ENCODE peak calls at places on chromosomes 1 and 21, in six cellular contexts. One of them, this sample, is unnamed.

GRCh38 chr1:170194451-170194850 is 48.7 kb downstream of the NTMT2 start:
- DNase-seq in lower leg skin: no peak
- DNase-seq in heart right ventricle: no peak
- DNase-seq in foreskin fibroblast: no peak
- DNase-seq in naive thymus-derived CD4-positive, alpha-beta T cell: no peak
- DNase-seq in pancreas: no peak
- DNase-seq in this sample: no peak

GRCh38 chr1:64823691-64824476 is 79.0 kb downstream of the RAVER2 start:
- DNase-seq in lower leg skin: no peak
- DNase-seq in naive thymus-derived CD4-positive, alpha-beta T cell: peak; percentile 52
- DNase-seq in heart right ventricle: peak; percentile 77
- DNase-seq in pancreas: peak; percentile 62
- DNase-seq in foreskin fibroblast: peak; percentile 58
- DNase-seq in this sample: peak; percentile 75

GRCh38 chr21:30434033-30434631 is 4.1 kb downstream of the KRTAP13-4 start:
- DNase-seq in pancreas: no peak
- DNase-seq in heart right ventricle: no peak
- DNase-seq in naive thymus-derived CD4-positive, alpha-beta T cell: no peak
- DNase-seq in lower leg skin: no peak
- DNase-seq in foreskin fibroblast: no peak
- DNase-seq in this sample: peak; percentile 26

GRCh38 chr1:84402060-84402459 is 3.8 kb downstream of the DNASE2B start:
- DNase-seq in pancreas: no peak
- DNase-seq in heart right ventricle: no peak
- DNase-seq in lower leg skin: no peak
- DNase-seq in naive thymus-derived CD4-positive, alpha-beta T cell: no peak
- DNase-seq in foreskin fibroblast: peak; percentile 19
- DNase-seq in this sample: no peak

GRCh38 chr1:76105269-76105850 is 30.8 kb downstream of the ST6GALNAC3 start:
- DNase-seq in foreskin fibroblast: no peak
- DNase-seq in heart right ventricle: no peak
- DNase-seq in naive thymus-derived CD4-positive, alpha-beta T cell: no peak
- DNase-seq in lower leg skin: no peak
- DNase-seq in pancreas: no peak
- DNase-seq in this sample: no peak

GRCh38 chr1:66809736-66810326 is 8.8 kb upstream of the INSL5 start:
- DNase-seq in lower leg skin: no peak
- DNase-seq in naive thymus-derived CD4-positive, alpha-beta T cell: no peak
- DNase-seq in foreskin fibroblast: peak; percentile 68
- DNase-seq in pancreas: no peak
- DNase-seq in heart right ventricle: no peak
- DNase-seq in this sample: no peak

GRCh38 chr1:225642177-225642576 is 10.7 kb downstream of the ENAH start:
- DNase-seq in naive thymus-derived CD4-positive, alpha-beta T cell: no peak
- DNase-seq in lower leg skin: no peak
- DNase-seq in heart right ventricle: no peak
- DNase-seq in pancreas: no peak
- DNase-seq in foreskin fibroblast: no peak
- DNase-seq in this sample: no peak

GRCh38 chr1:229336345-229336744 is 6.5 kb downstream of the CCSAP start:
- DNase-seq in foreskin fibroblast: no peak
- DNase-seq in lower leg skin: no peak
- DNase-seq in pancreas: no peak
- DNase-seq in heart right ventricle: no peak
- DNase-seq in naive thymus-derived CD4-positive, alpha-beta T cell: no peak
- DNase-seq in this sample: no peak

GRCh38 chr1:166174108-166174507 is 7.3 kb upstream of the FAM78B start:
- DNase-seq in foreskin fibroblast: no peak
- DNase-seq in pancreas: no peak
- DNase-seq in lower leg skin: no peak
- DNase-seq in heart right ventricle: peak; percentile 60
- DNase-seq in naive thymus-derived CD4-positive, alpha-beta T cell: no peak
- DNase-seq in this sample: peak; percentile 31

GRCh38 chr1:152112101-152112884 is 3.0 kb downstream of the TCHH start:
- DNase-seq in foreskin fibroblast: peak; percentile 16
- DNase-seq in lower leg skin: no peak
- DNase-seq in naive thymus-derived CD4-positive, alpha-beta T cell: no peak
- DNase-seq in pancreas: no peak
- DNase-seq in heart right ventricle: no peak
- DNase-seq in this sample: no peak

GRCh38 chr1:18954270-18955071 is 2.0 kb downstream of the IFFO2 start:
- DNase-seq in naive thymus-derived CD4-positive, alpha-beta T cell: no peak
- DNase-seq in pancreas: no peak
- DNase-seq in lower leg skin: no peak
- DNase-seq in foreskin fibroblast: no peak
- DNase-seq in heart right ventricle: no peak
- DNase-seq in this sample: no peak

GRCh38 chr1:236471653-236472052 is 52.1 kb upstream of the LGALS8 start:
- DNase-seq in heart right ventricle: no peak
- DNase-seq in lower leg skin: no peak
- DNase-seq in naive thymus-derived CD4-positive, alpha-beta T cell: no peak
- DNase-seq in foreskin fibroblast: no peak
- DNase-seq in pancreas: no peak
- DNase-seq in this sample: no peak

GRCh38 chr1:186374313-186375151 is 521 bp downstream of the TPR start:
- DNase-seq in pancreas: peak; percentile 13
- DNase-seq in foreskin fibroblast: peak; percentile 1
- DNase-seq in heart right ventricle: no peak
- DNase-seq in naive thymus-derived CD4-positive, alpha-beta T cell: peak; percentile 7
- DNase-seq in lower leg skin: no peak
- DNase-seq in this sample: peak; percentile 33

GRCh38 chr1:159207774-159208459 is 3.2 kb downstream of the ACKR1 start:
- DNase-seq in heart right ventricle: no peak
- DNase-seq in lower leg skin: no peak
- DNase-seq in foreskin fibroblast: no peak
- DNase-seq in pancreas: no peak
- DNase-seq in naive thymus-derived CD4-positive, alpha-beta T cell: no peak
- DNase-seq in this sample: no peak

GRCh38 chr1:173581384-173582078 is 21.3 kb downstream of the SLC9C2 start:
- DNase-seq in heart right ventricle: no peak
- DNase-seq in foreskin fibroblast: no peak
- DNase-seq in pancreas: no peak
- DNase-seq in lower leg skin: no peak
- DNase-seq in naive thymus-derived CD4-positive, alpha-beta T cell: no peak
- DNase-seq in this sample: no peak

GRCh38 chr1:234710381-234710780 is 100.4 kb upstream of the IRF2BP2 start:
- DNase-seq in lower leg skin: peak; percentile 67
- DNase-seq in heart right ventricle: no peak
- DNase-seq in pancreas: peak; percentile 14
- DNase-seq in naive thymus-derived CD4-positive, alpha-beta T cell: no peak
- DNase-seq in foreskin fibroblast: no peak
- DNase-seq in this sample: no peak

GRCh38 chr1:74420497-74420896 is 91.9 kb downstream of the LRRC53 start:
- DNase-seq in foreskin fibroblast: no peak
- DNase-seq in pancreas: no peak
- DNase-seq in lower leg skin: no peak
- DNase-seq in heart right ventricle: no peak
- DNase-seq in naive thymus-derived CD4-positive, alpha-beta T cell: no peak
- DNase-seq in this sample: no peak

GRCh38 chr1:160366731-160367515 is at the start of gene NHLH1:
- DNase-seq in naive thymus-derived CD4-positive, alpha-beta T cell: no peak
- DNase-seq in pancreas: no peak
- DNase-seq in foreskin fibroblast: no peak
- DNase-seq in heart right ventricle: no peak
- DNase-seq in lower leg skin: peak; percentile 72
- DNase-seq in this sample: no peak

GRCh38 chr1:174274452-174274851 is 115.1 kb downstream of the RABGAP1L start:
- DNase-seq in naive thymus-derived CD4-positive, alpha-beta T cell: no peak
- DNase-seq in pancreas: no peak
- DNase-seq in heart right ventricle: no peak
- DNase-seq in foreskin fibroblast: peak; percentile 4
- DNase-seq in lower leg skin: no peak
- DNase-seq in this sample: no peak

GRCh38 chr21:31911138-31911907 is 38.5 kb downstream of the HUNK start:
- DNase-seq in heart right ventricle: no peak
- DNase-seq in foreskin fibroblast: peak; percentile 41
- DNase-seq in naive thymus-derived CD4-positive, alpha-beta T cell: no peak
- DNase-seq in pancreas: no peak
- DNase-seq in lower leg skin: peak; percentile 80
- DNase-seq in this sample: no peak

GRCh38 chr1:109327285-109327684 is 20.5 kb upstream of the MYBPHL start:
- DNase-seq in pancreas: no peak
- DNase-seq in naive thymus-derived CD4-positive, alpha-beta T cell: no peak
- DNase-seq in heart right ventricle: no peak
- DNase-seq in lower leg skin: no peak
- DNase-seq in foreskin fibroblast: no peak
- DNase-seq in this sample: no peak

GRCh38 chr1:55640708-55641473 is 425.7 kb upstream of the USP24 start:
- DNase-seq in heart right ventricle: peak; percentile 69
- DNase-seq in foreskin fibroblast: peak; percentile 69
- DNase-seq in lower leg skin: peak; percentile 92
- DNase-seq in pancreas: peak; percentile 38
- DNase-seq in naive thymus-derived CD4-positive, alpha-beta T cell: peak; percentile 7
- DNase-seq in this sample: peak; percentile 72

GRCh38 chr1:5225687-5226389 is 571.4 kb downstream of the AJAP1 start:
- DNase-seq in naive thymus-derived CD4-positive, alpha-beta T cell: no peak
- DNase-seq in foreskin fibroblast: no peak
- DNase-seq in pancreas: no peak
- DNase-seq in lower leg skin: no peak
- DNase-seq in heart right ventricle: no peak
- DNase-seq in this sample: no peak

GRCh38 chr1:106921186-106921585 is 135.3 kb upstream of the PRMT6 start:
- DNase-seq in pancreas: no peak
- DNase-seq in foreskin fibroblast: no peak
- DNase-seq in heart right ventricle: no peak
- DNase-seq in naive thymus-derived CD4-positive, alpha-beta T cell: no peak
- DNase-seq in lower leg skin: no peak
- DNase-seq in this sample: no peak

GRCh38 chr1:229227298-229227919 is 43.5 kb upstream of the RAB4A start:
- DNase-seq in foreskin fibroblast: peak; percentile 38
- DNase-seq in pancreas: peak; percentile 78
- DNase-seq in heart right ventricle: peak; percentile 73
- DNase-seq in naive thymus-derived CD4-positive, alpha-beta T cell: peak; percentile 64
- DNase-seq in lower leg skin: peak; percentile 96
- DNase-seq in this sample: peak; percentile 88

GRCh38 chr1:218823291-218823900 is 350.3 kb upstream of the LYPLAL1 start:
- DNase-seq in foreskin fibroblast: peak; percentile 63
- DNase-seq in naive thymus-derived CD4-positive, alpha-beta T cell: no peak
- DNase-seq in heart right ventricle: no peak
- DNase-seq in pancreas: no peak
- DNase-seq in lower leg skin: no peak
- DNase-seq in this sample: no peak

GRCh38 chr1:43552813-43553212 is 22.1 kb downstream of the PTPRF start:
- DNase-seq in heart right ventricle: peak; percentile 57
- DNase-seq in naive thymus-derived CD4-positive, alpha-beta T cell: no peak
- DNase-seq in pancreas: peak; percentile 84
- DNase-seq in lower leg skin: no peak
- DNase-seq in foreskin fibroblast: no peak
- DNase-seq in this sample: peak; percentile 51

DNA sequence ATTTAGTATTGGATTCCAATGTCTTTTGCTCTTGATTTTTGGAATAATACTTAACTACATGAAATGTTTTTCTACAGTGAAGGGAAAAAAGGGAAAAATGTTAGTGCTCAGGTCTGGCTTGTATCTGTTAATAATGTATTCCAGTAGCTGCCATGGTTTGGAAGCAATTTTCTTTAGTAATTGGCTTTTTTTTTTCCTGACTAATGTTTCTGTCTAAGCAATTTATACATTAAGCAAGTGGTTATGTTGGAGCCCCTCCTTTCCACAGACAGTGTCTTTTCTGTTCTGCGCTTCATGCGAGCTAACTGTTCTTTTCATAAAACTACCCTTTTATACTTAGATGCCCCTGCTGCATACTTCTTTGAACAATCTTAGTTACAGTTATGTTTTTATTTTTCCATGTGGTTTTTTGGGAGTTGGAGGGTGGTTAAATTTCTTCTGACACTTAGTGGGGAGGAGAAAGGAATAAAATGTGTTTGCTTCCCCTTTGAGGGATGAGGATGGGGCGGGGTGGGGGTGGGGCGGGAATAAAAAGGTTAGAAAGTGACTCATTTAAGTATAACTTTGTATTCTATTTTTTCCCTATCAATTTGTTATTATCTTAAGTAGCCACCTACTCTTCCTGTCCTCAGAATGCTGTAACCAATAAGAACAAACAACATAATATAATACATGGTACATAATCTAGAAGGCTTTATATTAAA is 83.1 kb downstream of the CLIC4 start:
- DNase-seq in naive thymus-derived CD4-positive, alpha-beta T cell: no peak
- DNase-seq in pancreas: no peak
- DNase-seq in heart right ventricle: no peak
- DNase-seq in lower leg skin: no peak
- DNase-seq in foreskin fibroblast: no peak
- DNase-seq in this sample: no peak
- H3K4me3 ChIP-seq in naive thymus-derived CD4-positive, alpha-beta T cell: no peak overlapping the region
- H3K4me3 ChIP-seq in pancreas: no peak overlapping the region
- H3K4me3 ChIP-seq in heart right ventricle: no peak overlapping the region
- H3K4me3 ChIP-seq in lower leg skin: no peak overlapping the region
- H3K4me3 ChIP-seq in foreskin fibroblast: no peak overlapping the region
- H3K4me3 ChIP-seq in this sample: no peak overlapping the region

DNA sequence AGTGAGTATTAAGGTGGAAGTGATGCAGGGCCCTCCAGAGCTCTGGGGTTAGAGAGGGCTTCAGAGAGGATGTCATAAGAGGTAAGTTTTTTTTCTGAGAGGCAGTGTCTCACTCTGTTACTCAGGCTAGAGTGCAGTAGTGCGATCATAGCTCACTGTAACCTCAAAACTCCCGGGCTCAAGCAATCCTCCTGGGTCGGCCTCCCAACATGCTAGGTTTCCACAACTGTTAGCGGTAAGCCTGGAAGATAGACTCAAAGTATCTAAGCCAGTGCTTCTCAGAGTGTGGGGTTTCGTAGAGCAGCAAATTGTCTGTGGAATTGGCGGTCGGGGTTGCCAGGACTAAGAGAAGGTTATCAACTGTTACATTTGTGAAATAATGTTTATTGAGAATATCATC is 18.6 kb upstream of the IGSF3 start:
- DNase-seq in pancreas: no peak
- DNase-seq in heart right ventricle: no peak
- DNase-seq in foreskin fibroblast: no peak
- DNase-seq in lower leg skin: no peak
- DNase-seq in naive thymus-derived CD4-positive, alpha-beta T cell: no peak
- DNase-seq in this sample: no peak
- H3K4me3 ChIP-seq in pancreas: no peak overlapping the region
- H3K4me3 ChIP-seq in heart right ventricle: no peak overlapping the region
- H3K4me3 ChIP-seq in foreskin fibroblast: no peak overlapping the region
- H3K4me3 ChIP-seq in lower leg skin: no peak overlapping the region
- H3K4me3 ChIP-seq in naive thymus-derived CD4-positive, alpha-beta T cell: no peak overlapping the region
- H3K4me3 ChIP-seq in this sample: no peak overlapping the region

GRCh38 chr1:36023098-36023769 is 60.7 kb upstream of the TEKT2 start:
- DNase-seq in heart right ventricle: no peak
- DNase-seq in lower leg skin: no peak
- DNase-seq in foreskin fibroblast: no peak
- DNase-seq in pancreas: no peak
- DNase-seq in naive thymus-derived CD4-positive, alpha-beta T cell: no peak
- DNase-seq in this sample: no peak
- H3K4me3 ChIP-seq in heart right ventricle: no peak overlapping the region
- H3K4me3 ChIP-seq in lower leg skin: no peak overlapping the region
- H3K4me3 ChIP-seq in foreskin fibroblast: no peak overlapping the region
- H3K4me3 ChIP-seq in pancreas: no peak overlapping the region
- H3K4me3 ChIP-seq in naive thymus-derived CD4-positive, alpha-beta T cell: no peak overlapping the region
- H3K4me3 ChIP-seq in this sample: no peak overlapping the region

DNA sequence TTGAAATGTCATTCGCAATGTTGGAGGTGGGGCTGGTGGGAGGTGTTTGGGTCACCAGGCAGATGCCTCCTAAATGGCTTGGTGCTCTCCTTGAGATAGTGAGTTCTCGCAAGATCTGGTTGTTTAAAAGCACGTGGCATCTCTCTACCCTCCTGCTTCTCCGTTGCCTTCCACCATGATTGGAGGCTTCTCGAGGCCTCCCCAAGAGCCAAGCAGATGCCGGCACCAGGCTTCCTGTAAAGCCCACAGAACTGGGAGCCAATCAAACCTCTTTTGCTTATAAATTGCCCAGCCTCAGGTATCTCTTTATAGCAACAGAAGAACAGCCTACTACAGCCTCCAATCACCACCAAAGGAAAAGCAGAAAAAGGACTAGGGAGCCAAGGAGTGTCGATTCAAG is 80.5 kb downstream of the PDE9A start:
- DNase-seq in naive thymus-derived CD4-positive, alpha-beta T cell: no peak
- DNase-seq in foreskin fibroblast: no peak
- DNase-seq in lower leg skin: no peak
- DNase-seq in heart right ventricle: no peak
- DNase-seq in pancreas: no peak
- DNase-seq in this sample: no peak
- H3K4me3 ChIP-seq in naive thymus-derived CD4-positive, alpha-beta T cell: no peak overlapping the region
- H3K4me3 ChIP-seq in foreskin fibroblast: no peak overlapping the region
- H3K4me3 ChIP-seq in lower leg skin: no peak overlapping the region
- H3K4me3 ChIP-seq in heart right ventricle: no peak overlapping the region
- H3K4me3 ChIP-seq in pancreas: no peak overlapping the region
- H3K4me3 ChIP-seq in this sample: no peak overlapping the region

This sample was measured in stomach.